ENCODE peak calls at places on chromosomes 1 and 21, in four cellular contexts. F is left ventricle myocardium superior, D is GM04503, B is H9. Z is an unnamed sample.

GRCh38 chr1:119310301-119310700 is 58.3 kb upstream of the HAO2 start:
- DNase-seq in F (no peak), D (no peak), B (no peak), Z (no peak)

GRCh38 chr1:161989108-161989507 is 34.6 kb downstream of the OLFML2B start:
- DNase-seq in F (no peak), D (no peak), B (no peak), Z (no peak)

GRCh38 chr1:108663074-108663473 is 2.2 kb upstream of the HENMT1 start:
- DNase-seq in F (no peak), D (no peak), B (no peak), Z (no peak)

GRCh38 chr1:220046052-220046930 is at the start of gene EPRS1:
- DNase-seq in F (peak; percentile 96), D (peak; percentile 91), B (peak; percentile 98), Z (peak; percentile 96)

GRCh38 chr1:86788300-86789206 is 84.2 kb downstream of the SH3GLB1 start:
- DNase-seq in F (peak; percentile 44), D (no peak), B (no peak), Z (peak; percentile 78)

GRCh38 chr1:31215083-31215570 is 24.6 kb downstream of the NKAIN1 start:
- DNase-seq in F (no peak), D (no peak), B (no peak), Z (no peak)

GRCh38 chr1:224433671-224434446 is 738 bp downstream of the WDR26 start:
- DNase-seq in F (peak; percentile 62), D (no peak), B (peak; percentile 42), Z (peak; percentile 82)

GRCh38 chr1:210407207-210407886 is 78.6 kb downstream of the HHAT start:
- DNase-seq in F (peak; percentile 84), D (no peak), B (peak; percentile 71), Z (no peak)

GRCh38 chr1:161074676-161075368 is 5.1 kb upstream of the ARHGAP30 start:
- DNase-seq in F (no peak), D (no peak), B (no peak), Z (no peak)

GRCh38 chr21:38933731-38934130 is 128.0 kb downstream of the ETS2 start:
- DNase-seq in F (no peak), D (no peak), B (no peak), Z (no peak)

GRCh38 chr1:77539510-77540142 is 142.8 kb downstream of the ZZZ3 start:
- DNase-seq in F (no peak), D (peak; percentile 95), B (no peak), Z (no peak)

GRCh38 chr21:46092811-46093667 is 4.9 kb upstream of the COL6A2 start:
- DNase-seq in F (no peak), D (no peak), B (no peak), Z (no peak)

GRCh38 chr21:25934130-25934529 is 199.4 kb downstream of the GABPA start:
- DNase-seq in F (no peak), D (no peak), B (no peak), Z (no peak)

GRCh38 chr1:87169250-87169910 is 159.3 kb upstream of the LMO4 start:
- DNase-seq in F (no peak), D (no peak), B (no peak), Z (no peak)

GRCh38 chr21:38596264-38597042 is 98.2 kb upstream of the ERG start:
- DNase-seq in F (no peak), D (no peak), B (no peak), Z (no peak)

GRCh38 chr1:163066168-163066567 is 3.0 kb upstream of the RGS4 start:
- DNase-seq in F (no peak), D (no peak), B (no peak), Z (no peak)

GRCh38 chr21:41504030-41504429 is 3.9 kb downstream of the TMPRSS2 start:
- DNase-seq in F (no peak), D (no peak), B (no peak), Z (no peak)

GRCh38 chr1:9121891-9122409 is 7.0 kb downstream of the GPR157 start:
- DNase-seq in F (peak; percentile 27), D (no peak), B (no peak), Z (no peak)

GRCh38 chr1:89799495-89799894 is 21.3 kb upstream of the LRRC8D start:
- DNase-seq in F (no peak), D (no peak), B (no peak), Z (no peak)

GRCh38 chr1:53362851-53363642 is 35.2 kb upstream of the LRP8 start:
- DNase-seq in F (no peak), D (no peak), B (peak; percentile 63), Z (no peak)

GRCh38 chr1:226882631-226883409 is 12.4 kb downstream of the PSEN2 start:
- DNase-seq in F (no peak), D (no peak), B (no peak), Z (no peak)

GRCh38 chr1:22317231-22317919 is 134.3 kb upstream of the ZBTB40 start:
- DNase-seq in F (no peak), D (no peak), B (peak; percentile 77), Z (no peak)

GRCh38 chr1:58997637-58998036 is 213.8 kb upstream of the JUN start:
- DNase-seq in F (no peak), D (no peak), B (no peak), Z (no peak)

GRCh38 chr1:78303620-78304019 is 187.2 kb upstream of the PTGFR start:
- DNase-seq in F (peak; percentile 37), D (peak; percentile 88), B (no peak), Z (no peak)

GRCh38 chr1:30385246-30385940 is 338.0 kb downstream of the MATN1 start:
- DNase-seq in F (no peak), D (no peak), B (no peak), Z (no peak)

GRCh38 chr1:36175137-36176095 is 19.5 kb downstream of the MAP7D1 start:
- DNase-seq in F (peak; percentile 75), D (no peak), B (peak; percentile 48), Z (peak; percentile 71)

GRCh38 chr1:160210563-160210962 is 5.4 kb downstream of the PEA15 start:
- DNase-seq in F (peak; percentile 43), D (no peak), B (no peak), Z (no peak)

GRCh38 chr1:27624467-27625233 is 10.3 kb downstream of the FGR start:
- DNase-seq in F (no peak), D (no peak), B (no peak), Z (no peak)

GRCh38 chr1:43439781-43440180 is 13.9 kb downstream of the HYI start:
- DNase-seq in F (no peak), D (no peak), B (peak; percentile 15), Z (no peak)

GRCh38 chr1:74822851-74823443 is 90.0 kb downstream of the TYW3 start:
- DNase-seq in F (no peak), D (no peak), B (no peak), Z (no peak)

GRCh38 chr1:19925342-19926070 is 2.1 kb upstream of the PLA2G2E start:
- DNase-seq in F (no peak), D (no peak), B (no peak), Z (no peak)

GRCh38 chr1:207362962-207363858 is 41.7 kb downstream of the CD55 start:
- DNase-seq in F (no peak), D (no peak), B (no peak), Z (no peak)

GRCh38 chr1:204726478-204726877 is 40.9 kb upstream of the LRRN2 start:
- DNase-seq in F (no peak), D (no peak), B (no peak), Z (no peak)

GRCh38 chr1:115409853-115410150 is 71.8 kb upstream of the NGF start:
- DNase-seq in F (no peak), D (no peak), B (no peak), Z (no peak)

GRCh38 chr1:212284332-212284743 is 872 bp upstream of the PPP2R5A start:
- DNase-seq in F (no peak), D (no peak), B (no peak), Z (no peak)

GRCh38 chr1:156389311-156389710 is 20.3 kb downstream of the RHBG start:
- DNase-seq in F (no peak), D (no peak), B (no peak), Z (no peak)

Z was measured in Right ventricle myocardium inferior.